ENCODE peak calls at places on chromosomes 11 and 22, in six cellular contexts. U is foreskin keratinocyte; V is activated CD4-positive, alpha-beta T cell treated with anti-CD3 and anti-CD28 coated beads, Interleukin-2, amount 50 U/mL, for 1 hour; S is epithelial cell of esophagus; P is stimulated activated CD4-positive, alpha-beta T cell treated with anti-CD3 and anti-CD28 coated beads, Interleukin-4, amount 100 ng/mL, for 48 hours; Z is WTC11. M is an unnamed sample.

GRCh38 chr11:748007-748359 is 719 bp downstream of the TALDO1 start:
- DNase-seq in Z (no peak), P (no peak), V (no peak), U (no peak), S (no peak), M (no peak)

GRCh38 chr11:10519630-10520029 is 21.4 kb downstream of the RNF141 start:
- DNase-seq in U (no peak), P (no peak), Z (no peak), S (peak; percentile 72), V (no peak), M (no peak)

GRCh38 chr22:30252411-30253204 is 6.0 kb upstream of the LIF start:
- DNase-seq in Z (no peak), V (no peak), U (no peak), P (no peak), S (peak; percentile 48), M (no peak)

GRCh38 chr11:12287009-12287373 is 90.4 kb upstream of the PARVA start:
- DNase-seq in P (no peak), V (no peak), Z (no peak), U (peak; percentile 70), S (peak; percentile 84), M (peak; percentile 98)

GRCh38 chr11:46916251-46916650 is 2.1 kb downstream of the LRP4 start:
- DNase-seq in P (no peak), V (no peak), U (no peak), S (no peak), Z (no peak), M (no peak)

GRCh38 chr11:6556139-6556949 is 47.1 kb downstream of the RRP8 start:
- DNase-seq in V (no peak), Z (no peak), U (no peak), S (peak; percentile 11), P (no peak), M (no peak)

GRCh38 chr22:49587421-49587820 is 240.3 kb downstream of the BRD1 start:
- DNase-seq in S (no peak), Z (no peak), P (no peak), V (no peak), U (no peak), M (no peak)

GRCh38 chr11:72752088-72752914 is at the start of gene ARAP1:
- DNase-seq in Z (peak; percentile 76), V (peak; percentile 75), P (peak; percentile 63), U (peak; percentile 42), S (peak; percentile 69), M (peak; percentile 32)

GRCh38 chr22:30749272-30749671 is 54.6 kb downstream of the OSBP2 start:
- DNase-seq in U (no peak), S (no peak), V (no peak), P (no peak), Z (no peak), M (no peak)

GRCh38 chr11:69539416-69540117 is 58.1 kb downstream of the LINC01488 start:
- DNase-seq in P (no peak), Z (no peak), S (no peak), U (no peak), V (no peak), M (no peak)

GRCh38 chr11:35166369-35167360 is 27.7 kb downstream of the CD44 start:
- DNase-seq in V (no peak), Z (no peak), U (peak; percentile 88), S (peak; percentile 98), P (no peak), M (peak; percentile 93)

GRCh38 chr22:29129644-29130201 is 56.9 kb downstream of the KREMEN1 start:
- DNase-seq in V (no peak), S (no peak), Z (no peak), P (no peak), U (no peak), M (peak; percentile 19)

GRCh38 chr11:9210224-9210921 is 54.8 kb downstream of the DENND5A start:
- DNase-seq in S (no peak), P (no peak), U (no peak), V (no peak), Z (no peak), M (no peak)

M was measured in LHCN-M2.